ENCODE peak calls at places on chromosomes 16 and 17, in four cellular contexts. Q, B, C and H are unnamed samples.

GRCh38 chr17:1447061-1447460 is 9.0 kb downstream of the CRK start:
- DNase-seq in Q (no peak), B (no peak), C (no peak), H (no peak)

GRCh38 chr17:16428098-16428882 is 12.9 kb downstream of the TRPV2 start:
- DNase-seq in Q (peak), B (peak), C (peak), H (peak)

GRCh38 chr16:72270531-72270930 is 98.6 kb upstream of the PMFBP1 start:
- DNase-seq in Q (no peak), B (no peak), C (no peak), H (no peak)

GRCh38 chr16:49866533-49867155 is 10.7 kb upstream of the ZNF423 start:
- DNase-seq in Q (no peak), B (no peak), C (no peak), H (peak)

GRCh38 chr16:18788828-18789514 is 1.2 kb downstream of the RPS15A start:
- DNase-seq in Q (no peak), B (no peak), C (no peak), H (no peak)

GRCh38 chr16:52553322-52553721 is 6.4 kb upstream of the TOX3 start:
- DNase-seq in Q (no peak), B (no peak), C (no peak), H (peak)

GRCh38 chr17:6240601-6241000 is 170.4 kb downstream of the WSCD1 start:
- DNase-seq in Q (no peak), B (no peak), C (no peak), H (no peak)

GRCh38 chr16:25060920-25061319 is 45.8 kb upstream of the ARHGAP17 start:
- DNase-seq in Q (no peak), B (no peak), C (no peak), H (no peak)

GRCh38 chr16:28935924-28936783 is 4.4 kb downstream of the CD19 start:
- DNase-seq in Q (peak), B (peak), C (peak), H (peak)

GRCh38 chr16:15672514-15673167 is 22.6 kb downstream of the NDE1 start:
- DNase-seq in Q (no peak), B (peak), C (peak), H (no peak)

GRCh38 chr16:83971165-83972130 is 3.4 kb downstream of the NECAB2 start:
- DNase-seq in Q (no peak), B (no peak), C (no peak), H (no peak)

GRCh38 chr17:45200701-45201100 is 21.0 kb upstream of the FMNL1 start:
- DNase-seq in Q (no peak), B (no peak), C (peak), H (no peak)

GRCh38 chr17:39677581-39678339 is 9.5 kb downstream of the PNMT start:
- DNase-seq in Q (no peak), B (no peak), C (no peak), H (no peak)

GRCh38 chr16:13938480-13938879 is 18.5 kb downstream of the ERCC4 start:
- DNase-seq in Q (no peak), B (no peak), C (no peak), H (no peak)

GRCh38 chr17:61238455-61238933 is 161.1 kb upstream of the TBX2 start:
- DNase-seq in Q (no peak), B (no peak), C (no peak), H (no peak)

GRCh38 chr16:83046664-83047063 is 419.9 kb downstream of the CDH13 start:
- DNase-seq in Q (no peak), B (no peak), C (no peak), H (no peak)

GRCh38 chr17:74008196-74008595 is 195.3 kb upstream of the RPL38 start:
- DNase-seq in Q (no peak), B (peak), C (peak), H (peak)

GRCh38 chr16:76346210-76346609 is 69.0 kb downstream of the CNTNAP4 start:
- DNase-seq in Q (no peak), B (no peak), C (no peak), H (no peak)

GRCh38 chr17:76539631-76540271 is at the start of gene PRCD:
- DNase-seq in Q (no peak), B (peak), C (no peak), H (no peak)

GRCh38 chr16:84082110-84082509 is 34.6 kb downstream of the MBTPS1 start:
- DNase-seq in Q (no peak), B (no peak), C (no peak), H (no peak)

GRCh38 chr16:13136896-13137295 is 235.5 kb downstream of the SHISA9 start:
- DNase-seq in Q (no peak), B (no peak), C (no peak), H (no peak)

GRCh38 chr17:32822996-32823395 is 53.9 kb downstream of the MYO1D start:
- DNase-seq in Q (no peak), B (no peak), C (no peak), H (no peak)

GRCh38 chr16:54355251-54355650 is 68.7 kb upstream of the IRX3 start:
- DNase-seq in Q (no peak), B (no peak), C (no peak), H (no peak)
- TF ChIP-seq HMGXB4 in Q (no peak), B (no peak), C (no peak), H (no peak)

DNA sequence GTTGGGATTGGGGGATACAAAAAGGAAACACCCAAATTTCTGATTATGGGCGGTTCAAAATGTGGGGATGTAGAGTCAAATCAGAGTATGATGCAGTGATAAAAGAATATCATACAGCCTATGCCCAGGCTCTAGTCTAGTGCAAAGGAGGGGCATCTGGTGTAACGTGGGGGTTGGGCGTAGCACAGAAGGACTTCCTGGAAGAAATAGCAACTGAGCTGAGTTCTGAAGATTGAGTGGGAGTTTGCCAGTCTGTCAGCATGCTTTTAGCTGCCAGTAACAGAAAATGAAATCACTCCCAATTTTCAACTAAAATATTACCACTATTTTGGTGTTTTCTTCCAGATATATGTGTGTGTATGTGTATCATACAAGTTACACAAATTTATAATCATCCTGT is 196.9 kb downstream of the SPECC1 start:
- DNase-seq in Q (no peak), B (peak), C (no peak), H (no peak)
- TF ChIP-seq HMGXB4 in Q (no peak), B (no peak), C (no peak), H (no peak)

GRCh38 chr16:53626816-53627215 is 76.8 kb downstream of the RPGRIP1L start:
- DNase-seq in Q (no peak), B (no peak), C (no peak), H (no peak)
- TF ChIP-seq HMGXB4 in Q (no peak), B (no peak), C (no peak), H (no peak)

GRCh38 chr17:55813944-55814343 is 63.1 kb downstream of the PCTP start:
- DNase-seq in Q (no peak), B (no peak), C (no peak), H (no peak)
- TF ChIP-seq HMGXB4 in Q (no peak), B (no peak), C (no peak), H (no peak)

GRCh38 chr17:63274156-63274555 is 171.9 kb downstream of the CYB561 start:
- DNase-seq in Q (no peak), B (no peak), C (no peak), H (no peak)
- TF ChIP-seq HMGXB4 in Q (no peak), B (no peak), C (no peak), H (no peak)

GRCh38 chr17:81169870-81170309 is 3.9 kb upstream of the AATK start:
- DNase-seq in Q (no peak), B (no peak), C (no peak), H (no peak)
- TF ChIP-seq HMGXB4 in Q (no peak), B (no peak), C (no peak), H (no peak)

GRCh38 chr17:56431736-56432135 is 161.8 kb upstream of the NOG start:
- DNase-seq in Q (no peak), B (no peak), C (no peak), H (no peak)

GRCh38 chr17:56434610-56435009 is 158.9 kb upstream of the NOG start:
- DNase-seq in Q (no peak), B (no peak), C (no peak), H (no peak)

GRCh38 chr17:56440391-56440790 is 153.1 kb upstream of the NOG start:
- DNase-seq in Q (no peak), B (no peak), C (no peak), H (no peak)

GRCh38 chr17:56432443-56432842 is 161.1 kb upstream of the NOG start:
- DNase-seq in Q (no peak), B (no peak), C (no peak), H (no peak)

DNA sequence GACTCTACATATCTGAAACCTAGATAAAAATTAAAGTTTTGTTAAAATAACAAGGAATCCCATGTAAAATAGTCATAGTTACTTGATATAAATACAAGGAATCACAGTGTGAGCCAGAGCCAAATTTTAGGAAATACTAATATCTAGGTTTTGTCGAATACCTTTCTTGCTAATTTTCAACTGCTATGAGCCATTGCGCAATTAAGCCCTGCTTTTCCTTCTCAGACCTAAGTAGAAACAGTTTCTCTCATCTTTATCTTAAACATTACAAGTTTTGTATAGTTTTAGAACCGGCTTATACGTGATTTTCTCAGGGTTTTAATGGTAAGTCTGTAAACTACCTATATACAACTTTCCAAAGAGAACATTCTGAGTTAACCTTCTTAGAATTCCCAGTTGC is 157.4 kb upstream of the NOG start:
- DNase-seq in Q (no peak), B (no peak), C (no peak), H (no peak)
- TF ChIP-seq HMGXB4 in Q (no peak), B (no peak), C (no peak), H (no peak)